ENCODE peak calls at places on chromosome 7, in eight cellular contexts. One of them, this sample, is unnamed.

GRCh38 chr7:76225379-76225778 is 23.7 kb downstream of the SRRM3 start:
- DNase-seq in OCI-LY7: peak
- DNase-seq in GM23338: peak
- DNase-seq in hepatocyte: peak
- DNase-seq in neural progenitor cell: peak
- DNase-seq in GM23248: peak
- DNase-seq in SK-N-SH: no peak
- DNase-seq in HCT116: no peak
- DNase-seq in this sample: peak

GRCh38 chr7:151396328-151396970 is 13.4 kb downstream of the WDR86 start:
- DNase-seq in GM23338: no peak
- DNase-seq in SK-N-SH: no peak
- DNase-seq in hepatocyte: no peak
- DNase-seq in neural progenitor cell: no peak
- DNase-seq in GM23248: no peak
- DNase-seq in OCI-LY7: no peak
- DNase-seq in HCT116: no peak
- DNase-seq in this sample: no peak

GRCh38 chr7:158535079-158535478 is 52.5 kb downstream of the PTPRN2 start:
- DNase-seq in GM23248: no peak
- DNase-seq in hepatocyte: no peak
- DNase-seq in HCT116: no peak
- DNase-seq in OCI-LY7: no peak
- DNase-seq in GM23338: no peak
- DNase-seq in neural progenitor cell: no peak
- DNase-seq in SK-N-SH: no peak
- DNase-seq in this sample: no peak

GRCh38 chr7:100435401-100436304 is 644 bp downstream of the PPP1R35 start:
- DNase-seq in GM23248: peak
- DNase-seq in neural progenitor cell: peak
- DNase-seq in hepatocyte: peak
- DNase-seq in HCT116: no peak
- DNase-seq in GM23338: peak
- DNase-seq in OCI-LY7: peak
- DNase-seq in SK-N-SH: peak
- DNase-seq in this sample: peak

GRCh38 chr7:35731349-35731748 is 36.4 kb upstream of the HERPUD2 start:
- DNase-seq in GM23338: no peak
- DNase-seq in GM23248: no peak
- DNase-seq in HCT116: no peak
- DNase-seq in neural progenitor cell: no peak
- DNase-seq in SK-N-SH: no peak
- DNase-seq in OCI-LY7: no peak
- DNase-seq in hepatocyte: no peak
- DNase-seq in this sample: no peak

GRCh38 chr7:87318741-87319140 is 26.7 kb upstream of the CROT start:
- DNase-seq in SK-N-SH: no peak
- DNase-seq in GM23338: no peak
- DNase-seq in hepatocyte: no peak
- DNase-seq in neural progenitor cell: no peak
- DNase-seq in HCT116: no peak
- DNase-seq in OCI-LY7: no peak
- DNase-seq in GM23248: no peak
- DNase-seq in this sample: no peak

GRCh38 chr7:70408477-70408876 is 723.5 kb upstream of the GALNT17 start:
- DNase-seq in HCT116: no peak
- DNase-seq in OCI-LY7: peak
- DNase-seq in GM23248: no peak
- DNase-seq in hepatocyte: no peak
- DNase-seq in SK-N-SH: no peak
- DNase-seq in neural progenitor cell: no peak
- DNase-seq in GM23338: no peak
- DNase-seq in this sample: no peak

GRCh38 chr7:2609001-2609411 is 22.8 kb upstream of the TTYH3 start:
- DNase-seq in OCI-LY7: peak
- DNase-seq in GM23248: peak
- DNase-seq in SK-N-SH: peak
- DNase-seq in HCT116: peak
- DNase-seq in neural progenitor cell: peak
- DNase-seq in hepatocyte: peak
- DNase-seq in GM23338: peak
- DNase-seq in this sample: peak

GRCh38 chr7:22356010-22356854 is 722 bp downstream of the RAPGEF5 start:
- DNase-seq in hepatocyte: peak
- DNase-seq in GM23338: peak
- DNase-seq in GM23248: peak
- DNase-seq in neural progenitor cell: peak
- DNase-seq in OCI-LY7: peak
- DNase-seq in HCT116: no peak
- DNase-seq in SK-N-SH: peak
- DNase-seq in this sample: peak

GRCh38 chr7:20229652-20230500 is 12.7 kb upstream of the MACC1 start:
- DNase-seq in OCI-LY7: no peak
- DNase-seq in SK-N-SH: no peak
- DNase-seq in GM23338: no peak
- DNase-seq in hepatocyte: no peak
- DNase-seq in neural progenitor cell: no peak
- DNase-seq in HCT116: no peak
- DNase-seq in GM23248: peak
- DNase-seq in this sample: peak

GRCh38 chr7:24715171-24715570 is 42.1 kb downstream of the GSDME start:
- DNase-seq in GM23248: no peak
- DNase-seq in SK-N-SH: no peak
- DNase-seq in hepatocyte: no peak
- DNase-seq in GM23338: no peak
- DNase-seq in neural progenitor cell: peak
- DNase-seq in OCI-LY7: peak
- DNase-seq in HCT116: no peak
- DNase-seq in this sample: no peak

GRCh38 chr7:37118029-37118428 is 330.6 kb downstream of the ELMO1 start:
- DNase-seq in HCT116: no peak
- DNase-seq in neural progenitor cell: no peak
- DNase-seq in GM23338: no peak
- DNase-seq in hepatocyte: no peak
- DNase-seq in OCI-LY7: no peak
- DNase-seq in GM23248: no peak
- DNase-seq in SK-N-SH: no peak
- DNase-seq in this sample: no peak

GRCh38 chr7:114818501-114818900 is 103.4 kb upstream of the MDFIC start:
- DNase-seq in HCT116: peak
- DNase-seq in GM23338: no peak
- DNase-seq in GM23248: peak
- DNase-seq in neural progenitor cell: no peak
- DNase-seq in OCI-LY7: no peak
- DNase-seq in hepatocyte: no peak
- DNase-seq in SK-N-SH: no peak
- DNase-seq in this sample: peak

GRCh38 chr7:39096220-39096619 is 118.5 kb downstream of the POU6F2 start:
- DNase-seq in GM23338: no peak
- DNase-seq in hepatocyte: no peak
- DNase-seq in OCI-LY7: no peak
- DNase-seq in HCT116: no peak
- DNase-seq in GM23248: no peak
- DNase-seq in neural progenitor cell: no peak
- DNase-seq in SK-N-SH: no peak
- DNase-seq in this sample: no peak

GRCh38 chr7:123398931-123399330 is 135.5 kb downstream of the IQUB start:
- DNase-seq in OCI-LY7: no peak
- DNase-seq in hepatocyte: no peak
- DNase-seq in HCT116: no peak
- DNase-seq in GM23338: no peak
- DNase-seq in SK-N-SH: no peak
- DNase-seq in GM23248: no peak
- DNase-seq in neural progenitor cell: no peak
- DNase-seq in this sample: no peak

DNA sequence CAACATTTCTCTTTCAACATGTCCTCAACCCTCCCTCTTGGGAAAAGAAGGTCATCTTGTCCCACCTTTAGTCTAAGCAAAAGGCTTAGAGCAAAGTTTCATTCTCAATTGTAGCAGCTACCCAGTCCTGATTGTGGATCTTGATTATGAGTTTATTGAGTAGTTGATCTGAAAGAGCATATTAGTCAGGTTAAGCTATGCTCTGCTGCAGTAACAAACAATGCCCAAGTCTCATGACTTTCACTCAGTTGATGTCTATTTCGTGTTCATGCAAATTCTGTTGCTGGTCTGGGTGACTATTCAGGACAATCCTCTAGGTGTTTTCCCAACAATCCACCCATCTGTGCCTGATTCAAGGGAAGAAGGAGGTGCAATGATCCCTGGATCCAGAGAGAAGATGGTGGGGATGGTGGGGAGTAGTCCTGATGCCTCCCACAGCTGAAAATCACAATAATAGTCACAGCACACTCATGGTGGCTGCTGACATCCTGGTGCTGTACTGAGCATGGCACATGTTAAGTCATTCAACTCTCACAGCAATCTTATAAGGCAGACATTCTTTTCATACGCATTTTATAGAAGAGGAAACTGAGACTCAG is 54.7 kb downstream of the NPTX2 start:
- DNase-seq in OCI-LY7: no peak
- DNase-seq in GM23248: no peak
- DNase-seq in SK-N-SH: no peak
- DNase-seq in GM23338: no peak
- DNase-seq in hepatocyte: no peak
- DNase-seq in neural progenitor cell: no peak
- DNase-seq in HCT116: no peak
- DNase-seq in this sample: no peak
- TF ChIP-seq EZH2phosphoT487 in OCI-LY7: no peak
- TF ChIP-seq EZH2phosphoT487 in GM23248: no peak
- TF ChIP-seq EZH2phosphoT487 in SK-N-SH: no peak
- TF ChIP-seq EZH2phosphoT487 in GM23338: no peak
- TF ChIP-seq EZH2phosphoT487 in hepatocyte: no peak
- TF ChIP-seq EZH2phosphoT487 in neural progenitor cell: no peak
- TF ChIP-seq EZH2phosphoT487 in HCT116: no peak
- TF ChIP-seq EZH2phosphoT487 in this sample: no peak

GRCh38 chr7:127900735-127901685 is 130.2 kb downstream of the LRRC4 start:
- DNase-seq in OCI-LY7: no peak
- DNase-seq in neural progenitor cell: peak
- DNase-seq in hepatocyte: no peak
- DNase-seq in GM23248: no peak
- DNase-seq in GM23338: peak
- DNase-seq in HCT116: no peak
- DNase-seq in SK-N-SH: no peak
- DNase-seq in this sample: no peak
- H3K27ac ChIP-seq in OCI-LY7: no peak
- H3K27ac ChIP-seq in neural progenitor cell: peak
- H3K27ac ChIP-seq in hepatocyte: peak
- H3K27ac ChIP-seq in GM23248: no peak
- H3K27ac ChIP-seq in GM23338: peak
- H3K27ac ChIP-seq in HCT116: no peak
- H3K27ac ChIP-seq in SK-N-SH: no peak
- H3K27ac ChIP-seq in this sample: no peak

DNA sequence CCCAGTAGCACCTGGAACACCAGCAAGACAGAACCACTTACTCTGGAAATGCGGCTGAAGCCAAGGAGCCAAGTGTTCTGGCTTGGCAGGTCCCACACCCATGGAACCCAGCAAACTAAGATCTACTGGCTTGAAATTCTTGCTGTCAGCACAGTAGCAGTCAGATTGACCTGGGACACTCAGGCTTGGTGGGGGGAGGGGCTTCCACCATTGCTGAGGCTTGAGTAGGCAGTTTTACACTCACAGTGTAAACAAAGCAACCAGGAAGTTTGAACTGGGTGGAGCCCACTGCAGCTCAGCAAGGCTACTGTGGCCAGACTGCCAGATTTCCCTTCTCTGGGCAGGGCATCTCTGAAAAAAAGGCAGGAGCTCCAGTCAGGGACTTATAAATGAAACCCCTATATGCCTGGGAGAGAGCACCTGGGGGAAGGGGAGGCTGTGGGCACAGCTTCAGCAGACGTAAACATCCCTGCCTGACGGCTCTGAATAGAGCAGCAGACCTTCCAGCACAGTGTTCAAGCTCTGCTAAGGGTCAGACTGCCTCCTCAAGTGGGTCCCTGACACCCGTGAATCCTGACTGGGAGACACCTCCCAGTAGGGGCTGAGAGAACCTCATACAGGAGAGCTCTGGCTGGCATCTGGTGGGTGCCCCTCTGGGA is 121.2 kb downstream of the MTERF1 start:
- DNase-seq in GM23338: peak
- DNase-seq in hepatocyte: peak
- DNase-seq in SK-N-SH: no peak
- DNase-seq in GM23248: peak
- DNase-seq in OCI-LY7: no peak
- DNase-seq in HCT116: no peak
- DNase-seq in neural progenitor cell: peak
- DNase-seq in this sample: peak
- TF ChIP-seq EZH2phosphoT487 in GM23338: no peak
- TF ChIP-seq EZH2phosphoT487 in hepatocyte: no peak
- TF ChIP-seq EZH2phosphoT487 in SK-N-SH: no peak
- TF ChIP-seq EZH2phosphoT487 in GM23248: no peak
- TF ChIP-seq EZH2phosphoT487 in OCI-LY7: no peak
- TF ChIP-seq EZH2phosphoT487 in HCT116: no peak
- TF ChIP-seq EZH2phosphoT487 in neural progenitor cell: no peak
- TF ChIP-seq EZH2phosphoT487 in this sample: no peak

GRCh38 chr7:66768865-66769832 is 28.6 kb downstream of the RABGEF1 start:
- DNase-seq in SK-N-SH: no peak
- DNase-seq in neural progenitor cell: no peak
- DNase-seq in OCI-LY7: peak
- DNase-seq in GM23338: no peak
- DNase-seq in GM23248: no peak
- DNase-seq in hepatocyte: no peak
- DNase-seq in HCT116: no peak
- DNase-seq in this sample: no peak

GRCh38 chr7:66766041-66766440 is 25.5 kb downstream of the RABGEF1 start:
- DNase-seq in SK-N-SH: no peak
- DNase-seq in hepatocyte: no peak
- DNase-seq in HCT116: no peak
- DNase-seq in GM23248: no peak
- DNase-seq in neural progenitor cell: no peak
- DNase-seq in OCI-LY7: no peak
- DNase-seq in GM23338: no peak
- DNase-seq in this sample: no peak

GRCh38 chr7:66771795-66772194 is 31.3 kb downstream of the RABGEF1 start:
- DNase-seq in SK-N-SH: no peak
- DNase-seq in HCT116: no peak
- DNase-seq in OCI-LY7: no peak
- DNase-seq in hepatocyte: no peak
- DNase-seq in GM23338: no peak
- DNase-seq in neural progenitor cell: peak
- DNase-seq in GM23248: no peak
- DNase-seq in this sample: no peak

DNA sequence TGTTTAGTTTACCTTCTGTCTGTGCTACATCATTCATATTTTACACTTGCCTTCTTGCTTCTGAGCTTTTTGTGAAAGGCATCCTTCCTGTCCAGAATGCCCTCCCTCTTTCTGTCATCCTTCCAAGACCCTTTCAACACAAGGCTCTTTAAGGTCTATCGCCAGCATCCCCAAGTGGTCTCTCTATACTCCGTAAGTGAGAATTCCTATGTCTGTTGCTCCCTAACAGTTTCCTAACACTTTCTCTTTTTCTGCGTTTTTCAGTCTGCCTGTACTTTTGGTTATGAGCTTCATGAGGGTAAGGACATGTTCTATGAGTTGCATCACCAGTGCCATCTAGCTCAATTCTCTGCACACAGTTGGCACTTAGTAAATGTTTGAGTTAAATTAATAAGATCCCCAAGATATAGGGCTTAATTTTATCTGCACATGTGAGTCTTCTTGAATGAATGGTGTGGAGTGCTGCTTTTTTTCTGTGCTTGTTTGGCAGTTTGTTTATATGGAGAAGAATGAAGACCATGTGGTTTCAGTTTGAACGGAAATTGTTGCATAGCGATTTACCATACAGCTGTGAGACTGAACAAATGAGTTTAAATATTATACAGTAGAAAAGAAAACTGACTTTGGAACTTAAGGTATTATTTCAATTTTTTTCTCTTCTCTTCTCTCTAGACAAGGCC is 29.4 kb downstream of the RABGEF1 start:
- DNase-seq in GM23248: peak
- DNase-seq in OCI-LY7: peak
- DNase-seq in SK-N-SH: no peak
- DNase-seq in neural progenitor cell: no peak
- DNase-seq in hepatocyte: no peak
- DNase-seq in HCT116: no peak
- DNase-seq in GM23338: no peak
- DNase-seq in this sample: no peak
- H3K27ac ChIP-seq in GM23248: peak
- H3K27ac ChIP-seq in OCI-LY7: peak
- H3K27ac ChIP-seq in SK-N-SH: peak
- H3K27ac ChIP-seq in neural progenitor cell: no peak
- H3K27ac ChIP-seq in hepatocyte: no peak
- H3K27ac ChIP-seq in HCT116: no peak
- H3K27ac ChIP-seq in GM23338: no peak
- H3K27ac ChIP-seq in this sample: no peak